ENCODE peak calls at places on chromosomes 13 and 19, in ten cellular contexts. E, G, L, J, S, N, H, I, Z and T are unnamed samples.

GRCh38 chr19:16301999-16302694 is 22.5 kb upstream of the KLF2 start:
- DNase-seq in E (peak), I (no peak), S (no peak), Z (no peak), H (peak), J (peak), L (no peak), N (no peak), G (no peak), T (no peak)

GRCh38 chr19:16136185-16137067 is 7.1 kb upstream of the HSH2D start:
- DNase-seq in Z (no peak), S (no peak), E (no peak), L (no peak), J (no peak), H (no peak), G (no peak), I (no peak), N (no peak), T (no peak)

GRCh38 chr19:18932216-18932841 is 8.7 kb downstream of the HOMER3 start:
- DNase-seq in E (peak), J (peak), G (peak), N (peak), L (peak), I (peak), S (peak), Z (no peak), H (peak), T (no peak)

GRCh38 chr19:58560921-58561320 is 2.5 kb upstream of the UBE2M start:
- DNase-seq in H (no peak), Z (no peak), J (no peak), G (no peak), E (no peak), N (no peak), S (peak), I (no peak), L (no peak), T (no peak)

GRCh38 chr13:50318887-50319286 is 303.6 kb downstream of the KCNRG start:
- DNase-seq in N (no peak), E (no peak), G (no peak), I (no peak), S (no peak), J (no peak), L (peak), Z (no peak), H (no peak), T (no peak)

GRCh38 chr19:41411682-41412265 is 14.2 kb downstream of the BCKDHA start:
- DNase-seq in H (no peak), G (no peak), Z (no peak), L (no peak), S (no peak), N (no peak), I (no peak), E (no peak), J (no peak), T (no peak)

GRCh38 chr19:28009696-28010095 is 1203.3 kb downstream of the UQCRFS1 start:
- DNase-seq in G (no peak), I (no peak), L (no peak), Z (peak), S (no peak), H (no peak), E (no peak), J (no peak), N (no peak), T (no peak)

GRCh38 chr19:7953060-7953459 is 9.6 kb upstream of the TIMM44 start:
- DNase-seq in J (peak), I (no peak), Z (no peak), H (peak), L (no peak), G (no peak), N (no peak), E (no peak), S (peak), T (no peak)

GRCh38 chr13:112457485-112457884 is 81.3 kb downstream of the SPACA7 start:
- DNase-seq in L (no peak), J (no peak), I (no peak), G (no peak), S (peak), E (no peak), N (no peak), Z (no peak), H (no peak), T (no peak)

GRCh38 chr13:28597641-28598040 is 61.3 kb upstream of the POMP start:
- DNase-seq in S (no peak), Z (no peak), L (no peak), G (no peak), H (peak), E (no peak), N (no peak), J (peak), I (no peak), T (no peak)

GRCh38 chr13:113209880-113210421 is 538 bp downstream of the CUL4A start:
- DNase-seq in J (peak), L (peak), S (peak), G (peak), H (peak), N (peak), Z (no peak), I (peak), E (no peak), T (peak)

GRCh38 chr13:62643007-62643483 is 1227.4 kb upstream of the PCDH20 start:
- DNase-seq in S (no peak), Z (no peak), I (no peak), N (no peak), G (no peak), J (peak), H (peak), E (no peak), L (no peak), T (no peak)

GRCh38 chr13:84994582-84994981 is 804.6 kb downstream of the SLITRK6 start:
- DNase-seq in E (peak), H (no peak), J (no peak), S (no peak), N (no peak), L (no peak), G (no peak), Z (no peak), I (no peak), T (no peak)

GRCh38 chr19:39196320-39196719 is 444 bp upstream of the NCCRP1 start:
- DNase-seq in E (no peak), Z (no peak), I (no peak), N (no peak), H (no peak), J (no peak), L (no peak), S (no peak), G (no peak), T (no peak)

GRCh38 chr19:48501446-48501960 is 10.1 kb downstream of the LMTK3 start:
- DNase-seq in G (peak), S (peak), L (peak), I (peak), J (no peak), H (no peak), E (peak), N (no peak), Z (no peak), T (no peak)

GRCh38 chr13:32471187-32471922 is 43.4 kb upstream of the N4BP2L1 start:
- DNase-seq in S (no peak), I (no peak), L (no peak), G (no peak), Z (no peak), J (peak), N (no peak), E (no peak), H (peak), T (no peak)

GRCh38 chr13:113547248-113547971 is 37.1 kb upstream of the TFDP1 start:
- DNase-seq in Z (peak), G (no peak), E (no peak), L (no peak), S (peak), J (peak), H (peak), N (no peak), I (no peak), T (peak)

GRCh38 chr13:44281252-44282000 is 92.2 kb upstream of the SERP2 start:
- DNase-seq in S (no peak), G (no peak), J (no peak), Z (no peak), L (no peak), N (no peak), E (no peak), I (no peak), H (no peak), T (no peak)

GRCh38 chr13:106989866-106990265 is 421.9 kb upstream of the ARGLU1 start:
- DNase-seq in J (no peak), E (no peak), G (no peak), S (no peak), Z (no peak), I (no peak), H (no peak), L (no peak), N (no peak), T (no peak)

GRCh38 chr13:48278806-48279205 is 24.7 kb upstream of the RB1 start:
- DNase-seq in E (no peak), L (no peak), J (no peak), Z (no peak), S (no peak), H (no peak), N (no peak), I (no peak), G (no peak), T (no peak)

GRCh38 chr13:21361706-21362105 is 97.4 kb downstream of the ZDHHC20 start:
- DNase-seq in H (no peak), G (no peak), Z (no peak), N (no peak), L (no peak), I (no peak), S (no peak), J (no peak), E (no peak), T (peak)

GRCh38 chr19:46376241-46377153 is 29.6 kb downstream of the PPP5C start:
- DNase-seq in L (no peak), N (no peak), S (peak), J (no peak), Z (no peak), H (no peak), G (no peak), I (no peak), E (no peak), T (no peak)

DNA sequence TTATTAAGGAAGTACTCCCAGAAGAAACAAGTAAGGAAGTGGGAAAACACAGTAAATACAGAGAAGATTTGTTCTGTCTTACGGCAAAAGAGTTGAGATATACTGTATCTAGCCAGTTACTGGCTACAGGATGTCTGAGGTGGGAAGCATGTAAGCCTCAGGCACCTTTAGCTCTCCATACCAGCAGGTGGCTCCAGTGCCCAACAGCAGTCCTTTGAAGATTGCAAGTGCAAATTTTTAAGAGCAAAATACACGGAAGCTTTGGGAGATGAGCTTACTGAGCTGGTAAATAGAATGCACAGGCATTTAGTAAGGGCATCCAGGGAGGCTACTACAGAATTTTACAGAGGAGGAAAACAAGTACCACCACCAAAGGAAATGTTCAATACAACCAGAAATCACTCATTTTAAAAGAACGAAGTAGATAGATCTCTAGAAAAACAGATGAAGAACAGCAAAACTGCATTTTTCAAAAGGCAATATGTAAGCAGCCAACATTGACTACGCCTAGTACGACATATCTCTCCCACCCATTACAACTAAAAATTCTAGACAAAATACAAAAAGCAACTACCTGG is 57.9 kb upstream of the VSTM2B start:
- DNase-seq in G (no peak), S (no peak), J (peak), N (no peak), H (peak), E (peak), I (no peak), Z (no peak), L (peak), T (no peak)
- TF ChIP-seq CTCF in G (no peak), S (no peak), J (peak), N (peak), H (peak), E (peak), I (no peak), Z (no peak), L (peak), T (no peak)

GRCh38 chr13:53189162-53189561 is 160.5 kb downstream of the OLFM4 start:
- DNase-seq in E (no peak), I (no peak), G (no peak), L (peak), Z (no peak), N (no peak), J (no peak), H (no peak), S (no peak), T (no peak)
- TF ChIP-seq CTCF in E (no peak), I (no peak), G (no peak), L (peak), Z (no peak), N (peak), J (no peak), H (no peak), S (no peak), T (no peak)

GRCh38 chr13:98142427-98143156 is at the start of gene FARP1:
- DNase-seq in L (peak), I (no peak), E (peak), S (peak), J (peak), H (peak), Z (no peak), G (peak), N (peak), T (peak)
- TF ChIP-seq CTCF in L (no peak), I (no peak), E (peak), S (peak), J (no peak), H (no peak), Z (no peak), G (peak), N (peak), T (peak)

DNA sequence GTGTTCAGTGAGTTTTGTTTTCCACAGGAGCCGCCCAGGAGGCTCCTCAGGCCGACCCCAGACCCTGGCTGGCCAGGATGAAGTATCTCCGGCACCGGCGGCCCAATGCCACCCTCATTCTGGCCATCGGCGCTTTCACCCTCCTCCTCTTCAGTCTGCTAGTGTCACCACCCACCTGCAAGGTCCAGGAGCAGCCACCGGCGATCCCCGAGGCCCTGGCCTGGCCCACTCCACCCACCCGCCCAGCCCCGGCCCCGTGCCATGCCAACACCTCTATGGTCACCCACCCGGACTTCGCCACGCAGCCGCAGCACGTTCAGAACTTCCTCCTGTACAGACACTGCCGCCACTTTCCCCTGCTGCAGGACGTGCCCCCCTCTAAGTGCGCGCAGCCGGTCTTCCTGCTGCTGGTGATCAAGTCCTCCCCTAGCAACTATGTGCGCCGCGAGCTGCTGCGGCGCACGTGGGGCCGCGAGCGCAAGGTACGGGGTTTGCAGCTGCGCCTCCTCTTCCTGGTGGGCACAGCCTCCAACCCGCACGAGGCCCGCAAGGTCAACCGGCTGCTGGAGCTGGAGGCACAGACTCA is 12.9 kb downstream of the B3GNT3 start:
- DNase-seq in G (no peak), E (no peak), L (peak), S (no peak), N (no peak), Z (no peak), H (no peak), J (no peak), I (peak), T (no peak)
- TF ChIP-seq CTCF in G (no peak), E (no peak), L (no peak), S (no peak), N (no peak), Z (no peak), H (no peak), J (no peak), I (no peak), T (no peak)

GRCh38 chr19:3575260-3575741 is 2.6 kb downstream of the HMG20B start:
- DNase-seq in H (peak), G (no peak), Z (no peak), N (no peak), S (no peak), J (no peak), I (no peak), E (no peak), L (peak), T (no peak)
- TF ChIP-seq CTCF in H (peak), G (no peak), Z (peak), N (peak), S (no peak), J (peak), I (no peak), E (peak), L (peak), T (peak)